ENCODE peak calls at places on chromosomes 5 and 9, in nine cellular contexts. I is kidney; R is gastrocnemius medialis; X is GM12864; P is heart left ventricle; A is naive thymus-derived CD4-positive, alpha-beta T cell; K is astrocyte of the spinal cord; C is GM06990; J is mammary epithelial cell. T is an unnamed sample.

GRCh38 chr5:175285263-175285662 is 158.7 kb downstream of the DRD1 start:
- DNase-seq in X (no peak), P (no peak), I (no peak), A (no peak), C (no peak), K (peak; percentile 4), R (no peak), J (no peak), T (peak; percentile 67)

GRCh38 chr5:17190242-17190778 is 27.1 kb upstream of the BASP1 start:
- DNase-seq in C (peak; percentile 8), X (no peak), I (no peak), P (no peak), K (peak; percentile 81), A (peak; percentile 8), R (peak; percentile 17), J (peak; percentile 29), T (peak; percentile 78)

GRCh38 chr5:133993563-133993962 is 11.2 kb downstream of the VDAC1 start:
- DNase-seq in I (no peak), X (no peak), P (no peak), A (no peak), J (no peak), C (no peak), R (no peak), K (no peak), T (no peak)

GRCh38 chr5:6686916-6687409 is 26.3 kb upstream of the TENT4A start:
- DNase-seq in A (peak; percentile 30), R (no peak), J (peak; percentile 31), C (no peak), P (no peak), K (peak; percentile 66), I (no peak), X (no peak), T (peak; percentile 33)

GRCh38 chr5:670396-671270 is 22.5 kb downstream of the TPPP start:
- DNase-seq in X (no peak), R (no peak), J (no peak), C (no peak), P (no peak), A (no peak), I (peak; percentile 63), K (no peak), T (no peak)

GRCh38 chr5:151085517-151086031 is 4.7 kb upstream of the TNIP1 start:
- DNase-seq in J (peak; percentile 76), C (no peak), A (no peak), R (peak; percentile 50), K (no peak), X (no peak), I (peak; percentile 90), P (peak; percentile 75), T (peak; percentile 38)

GRCh38 chr5:79809743-79810142 is 120.1 kb downstream of the CMYA5 start:
- DNase-seq in K (no peak), C (no peak), R (peak; percentile 55), X (no peak), I (no peak), J (no peak), A (no peak), P (no peak), T (no peak)

GRCh38 chr9:137320555-137321384 is 18.7 kb upstream of the NRARP start:
- DNase-seq in A (no peak), J (no peak), I (peak; percentile 71), C (peak; percentile 42), R (peak; percentile 11), X (no peak), P (peak; percentile 45), K (no peak), T (no peak)

GRCh38 chr9:131618071-131618479 is 72.8 kb downstream of the PRRT1B start:
- DNase-seq in R (peak; percentile 54), A (no peak), C (no peak), J (peak; percentile 38), X (no peak), P (peak; percentile 91), K (no peak), I (no peak), T (no peak)

GRCh38 chr5:14977058-14977640 is 105.6 kb upstream of the ANKH start:
- DNase-seq in A (no peak), J (peak; percentile 65), R (no peak), C (no peak), X (no peak), P (no peak), I (no peak), K (no peak), T (no peak)

GRCh38 chr9:124733964-124734740 is 37.0 kb downstream of the NR6A1 start:
- DNase-seq in I (no peak), C (no peak), X (no peak), A (no peak), R (no peak), P (no peak), J (peak; percentile 65), K (no peak), T (no peak)

GRCh38 chr9:97853056-97853843 is at the start of gene FOXE1:
- DNase-seq in X (no peak), C (no peak), R (no peak), K (no peak), J (peak; percentile 35), P (no peak), I (no peak), A (no peak), T (no peak)

GRCh38 chr9:97855486-97855875 is 2.5 kb downstream of the FOXE1 start:
- DNase-seq in P (no peak), C (no peak), K (no peak), J (no peak), X (no peak), I (no peak), A (no peak), R (no peak), T (no peak)

GRCh38 chr9:97852399-97853055 is 499 bp upstream of the FOXE1 start:
- DNase-seq in K (no peak), C (no peak), I (no peak), R (no peak), X (no peak), P (no peak), A (no peak), J (no peak), T (no peak)

GRCh38 chr9:97854696-97855485 is 1.9 kb downstream of the FOXE1 start:
- DNase-seq in X (no peak), A (no peak), J (no peak), I (no peak), K (no peak), C (no peak), R (no peak), P (no peak), T (no peak)

DNA sequence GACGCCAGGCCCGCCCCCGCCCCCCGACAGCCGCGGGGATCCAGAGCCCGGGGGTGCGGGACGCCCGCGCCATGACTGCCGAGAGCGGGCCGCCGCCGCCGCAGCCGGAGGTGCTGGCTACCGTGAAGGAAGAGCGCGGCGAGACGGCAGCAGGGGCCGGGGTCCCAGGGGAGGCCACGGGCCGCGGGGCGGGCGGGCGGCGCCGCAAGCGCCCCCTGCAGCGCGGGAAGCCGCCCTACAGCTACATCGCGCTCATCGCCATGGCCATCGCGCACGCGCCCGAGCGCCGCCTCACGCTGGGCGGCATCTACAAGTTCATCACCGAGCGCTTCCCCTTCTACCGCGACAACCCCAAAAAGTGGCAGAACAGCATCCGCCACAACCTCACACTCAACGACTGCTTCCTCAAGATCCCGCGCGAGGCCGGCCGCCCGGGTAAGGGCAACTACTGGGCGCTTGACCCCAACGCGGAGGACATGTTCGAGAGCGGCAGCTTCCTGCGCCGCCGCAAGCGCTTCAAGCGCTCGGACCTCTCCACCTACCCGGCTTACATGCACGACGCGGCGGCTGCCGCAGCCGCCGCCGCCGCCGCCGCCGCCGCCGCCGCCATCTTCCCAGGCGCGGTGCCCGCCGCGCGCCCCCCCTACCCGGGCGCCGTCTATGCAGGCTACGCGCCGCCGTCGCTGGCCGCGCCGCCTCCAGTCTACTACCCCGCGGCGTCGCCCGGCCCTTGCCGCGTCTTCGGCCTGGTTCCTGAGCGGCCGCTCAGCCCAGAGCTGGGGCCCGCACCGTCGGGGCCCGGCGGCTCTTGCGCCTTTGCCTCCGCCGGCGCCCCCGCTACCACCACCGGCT is 1.0 kb downstream of the FOXE1 start:
- DNase-seq in P (no peak), J (peak; percentile 57), C (peak; percentile 68), A (peak; percentile 72), X (no peak), K (no peak), R (no peak), I (no peak), T (peak; percentile 18)
- H3K4me3 ChIP-seq in P (peak overlapping the region; percentile 19), J (peak overlapping the region; percentile 44), C (peak overlapping the region; percentile 28), A (peak overlapping the region; percentile 51), X (peak overlapping the region; percentile 50), K (no peak overlapping the region), R (no peak overlapping the region), I (no peak overlapping the region), T (peak overlapping the region; percentile 20)

GRCh38 chr9:16726023-16726422 is 144.4 kb downstream of the BNC2 start:
- DNase-seq in A (no peak), J (peak; percentile 12), R (no peak), K (peak; percentile 75), I (no peak), C (no peak), P (no peak), X (no peak), T (peak; percentile 64)
- H3K4me3 ChIP-seq in A (no peak overlapping the region), J (no peak overlapping the region), R (no peak overlapping the region), K (peak overlapping the region; percentile 59), I (peak overlapping the region; percentile 68), C (no peak overlapping the region), P (no peak overlapping the region), X (no peak overlapping the region), T (peak overlapping the region; percentile 67)

DNA sequence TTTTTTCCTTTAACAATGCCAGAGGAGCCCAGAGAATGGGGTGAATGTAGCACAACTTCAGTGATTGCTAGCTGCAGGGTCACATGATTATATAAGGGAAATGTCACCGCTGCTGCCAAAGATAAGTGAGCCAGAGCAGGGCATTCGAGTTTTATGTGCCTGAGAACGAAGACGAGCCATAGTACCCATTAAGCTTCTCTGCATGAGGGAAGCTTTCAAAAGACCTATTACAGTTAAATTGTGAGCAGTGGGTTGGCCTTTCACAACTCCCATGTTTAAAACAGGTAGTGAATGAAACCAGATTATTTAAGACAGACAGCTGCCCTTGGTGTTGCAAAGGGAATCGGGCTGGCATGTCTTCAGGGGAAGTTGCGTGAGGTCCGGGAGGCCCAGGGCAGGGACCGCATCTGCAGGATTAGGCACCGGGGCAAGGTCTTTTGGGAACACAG is 82.4 kb upstream of the TNFAIP8 start:
- DNase-seq in X (no peak), A (peak; percentile 51), R (no peak), P (peak; percentile 31), C (no peak), J (no peak), I (peak; percentile 40), K (no peak), T (no peak)
- H3K4me3 ChIP-seq in X (peak overlapping the region; percentile 25), A (peak overlapping the region; percentile 52), R (no peak overlapping the region), P (no peak overlapping the region), C (peak overlapping the region; percentile 16), J (no peak overlapping the region), I (no peak overlapping the region), K (no peak overlapping the region), T (no peak overlapping the region)

GRCh38 chr5:132747693-132748440 is 641 bp downstream of the CCNI2 start:
- DNase-seq in X (no peak), K (no peak), I (peak; percentile 77), C (peak; percentile 66), A (peak; percentile 56), P (no peak), R (no peak), J (no peak), T (no peak)
- H3K4me3 ChIP-seq in X (peak overlapping the region; percentile 48), K (no peak overlapping the region), I (peak overlapping the region; percentile 62), C (peak overlapping the region; percentile 70), A (peak overlapping the region; percentile 49), P (peak overlapping the region; percentile 33), R (peak overlapping the region; percentile 24), J (peak overlapping the region; percentile 53), T (no peak overlapping the region)

DNA sequence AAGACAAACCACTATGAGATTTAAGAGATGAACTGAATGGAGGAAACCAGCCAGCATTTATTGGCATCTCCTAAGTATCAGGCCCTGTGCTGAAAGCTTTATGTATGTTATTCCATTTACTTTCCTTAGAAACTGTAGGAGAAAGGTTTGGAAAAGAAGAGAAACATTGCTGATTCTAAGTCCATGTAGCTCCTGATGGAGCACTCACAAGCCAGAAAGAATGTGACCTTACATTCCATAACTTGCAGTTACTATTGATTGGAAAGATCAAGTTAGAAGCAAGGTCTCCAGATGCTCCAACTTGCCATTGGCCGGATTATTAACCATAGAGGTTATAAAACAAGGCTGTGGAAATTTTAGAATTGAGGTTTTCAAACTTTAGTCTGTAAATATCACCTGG is 267.3 kb downstream of the GAS1 start:
- DNase-seq in C (no peak), K (no peak), I (no peak), A (no peak), X (no peak), J (no peak), R (no peak), P (no peak), T (peak; percentile 67)
- H3K4me3 ChIP-seq in C (no peak overlapping the region), K (no peak overlapping the region), I (no peak overlapping the region), A (no peak overlapping the region), X (no peak overlapping the region), J (no peak overlapping the region), R (no peak overlapping the region), P (no peak overlapping the region), T (no peak overlapping the region)

T was measured in AG10803.